ENCODE peak calls at places on chromosomes 5 and 9, in four cellular contexts. S, V, Y and W are unnamed samples.

GRCh38 chr5:1424716-1425115 is 20.5 kb downstream of the SLC6A3 start:
- DNase-seq in S (no peak), V (no peak), Y (no peak), W (no peak)

GRCh38 chr9:124242331-124243194 is 15.2 kb upstream of the NEK6 start:
- DNase-seq in S (no peak), V (no peak), Y (no peak), W (no peak)

GRCh38 chr5:155299342-155300006 is 285.9 kb downstream of the KIF4B start:
- DNase-seq in S (no peak), V (no peak), Y (no peak), W (peak; percentile 26)

GRCh38 chr5:74659172-74659571 is 18.6 kb upstream of the ENC1 start:
- DNase-seq in S (no peak), V (no peak), Y (no peak), W (no peak)

GRCh38 chr9:138051586-138052321 is 174.2 kb downstream of the CACNA1B start:
- DNase-seq in S (peak; percentile 5), V (no peak), Y (no peak), W (no peak)

GRCh38 chr5:81207009-81207408 is 26.1 kb upstream of the CKMT2 start:
- DNase-seq in S (no peak), V (no peak), Y (no peak), W (no peak)

GRCh38 chr5:34587355-34588241 is 68.5 kb upstream of the RAI14 start:
- DNase-seq in S (no peak), V (no peak), Y (peak; percentile 62), W (no peak)

GRCh38 chr5:101897914-101898313 is 398.2 kb downstream of the SLCO4C1 start:
- DNase-seq in S (no peak), V (no peak), Y (no peak), W (no peak)

GRCh38 chr5:174093132-174093531 is 47.6 kb downstream of the NSG2 start:
- DNase-seq in S (no peak), V (no peak), Y (no peak), W (no peak)

GRCh38 chr5:176603091-176603490 is 6.9 kb downstream of the GPRIN1 start:
- DNase-seq in S (no peak), V (no peak), Y (no peak), W (no peak)

GRCh38 chr5:151003503-151003860 is 16.9 kb upstream of the GPX3 start:
- DNase-seq in S (no peak), V (no peak), Y (no peak), W (no peak)

GRCh38 chr5:76766746-76767145 is 50.8 kb downstream of the F2R start:
- DNase-seq in S (no peak), V (no peak), Y (peak; percentile 60), W (no peak)

GRCh38 chr9:122781671-122782070 is 7.1 kb upstream of the OR5C1 start:
- DNase-seq in S (no peak), V (no peak), Y (no peak), W (no peak)

GRCh38 chr5:151202381-151203139 is 21.3 kb downstream of the CCDC69 start:
- DNase-seq in S (no peak), V (no peak), Y (peak; percentile 62), W (peak; percentile 28)

GRCh38 chr5:15020731-15021130 is 149.2 kb upstream of the ANKH start:
- DNase-seq in S (no peak), V (no peak), Y (peak; percentile 54), W (no peak)

GRCh38 chr5:174317261-174317894 is 271.9 kb downstream of the NSG2 start:
- DNase-seq in S (no peak), V (no peak), Y (peak; percentile 31), W (no peak)

GRCh38 chr5:119220576-119221197 is 135.1 kb upstream of the TNFAIP8 start:
- DNase-seq in S (no peak), V (no peak), Y (no peak), W (no peak)

GRCh38 chr5:139783436-139783955 is 12.1 kb upstream of the PSD2 start:
- DNase-seq in S (no peak), V (no peak), Y (no peak), W (no peak)

GRCh38 chr5:149181702-149182101 is 40.4 kb downstream of the ABLIM3 start:
- DNase-seq in S (no peak), V (no peak), Y (no peak), W (no peak)
- H3K9me3 ChIP-seq in S (no peaks in the 10 kb centered on the region), V (no peaks in the 10 kb centered on the region), Y (no peaks in the 10 kb centered on the region), W (no peaks in the 10 kb centered on the region)

DNA sequence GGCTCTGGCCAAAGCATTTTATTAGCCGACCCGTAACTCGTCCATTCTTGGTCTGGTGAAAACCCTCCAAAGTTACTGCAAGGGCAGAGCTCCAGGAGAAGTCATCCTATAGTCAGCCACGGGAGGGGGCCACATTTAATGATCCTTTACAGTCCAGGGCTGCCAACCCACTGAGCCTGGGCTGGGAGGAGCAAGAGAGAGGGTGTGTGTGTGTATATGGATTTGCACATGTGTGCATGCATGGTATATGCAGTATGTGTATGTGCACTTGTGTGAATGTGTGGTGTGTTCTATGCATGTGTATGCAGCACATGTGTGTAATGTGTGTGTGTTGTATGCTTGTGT is 4.2 kb upstream of the RASGEF1C start:
- DNase-seq in S (no peak), V (no peak), Y (no peak), W (no peak)
- H3K9me3 ChIP-seq in S (peaks cover 38% of the 10 kb centered on the region), V (no peaks in the 10 kb centered on the region), Y (peaks cover 18% of the 10 kb centered on the region), W (peaks cover 11% of the 10 kb centered on the region)

DNA sequence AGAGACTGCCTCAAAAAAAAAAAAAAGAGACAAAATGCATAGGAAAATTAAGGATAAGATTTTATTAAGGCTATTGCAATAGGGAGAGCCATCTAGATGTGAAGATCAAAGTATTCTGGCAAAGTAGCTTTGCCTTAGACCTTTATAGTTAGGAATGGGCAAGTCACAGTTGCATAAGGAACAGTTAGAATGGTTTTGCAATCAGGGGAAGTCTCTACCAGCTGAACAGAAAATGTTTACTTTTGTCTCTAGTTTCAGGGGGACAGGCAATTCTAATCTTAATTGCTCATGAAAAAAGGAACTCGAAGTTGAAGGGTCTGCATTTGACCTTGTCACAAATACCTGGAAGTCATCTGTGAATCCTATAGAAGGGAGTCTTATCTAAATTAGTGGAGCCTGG is 13.1 kb upstream of the ATP6V1G1 start:
- DNase-seq in S (no peak), V (no peak), Y (no peak), W (no peak)
- H3K9me3 ChIP-seq in S (no peaks in the 10 kb centered on the region), V (no peaks in the 10 kb centered on the region), Y (no peaks in the 10 kb centered on the region), W (no peaks in the 10 kb centered on the region)

GRCh38 chr5:131303537-131303936 is 39.7 kb downstream of the CDC42SE2 start:
- DNase-seq in S (no peak), V (no peak), Y (peak; percentile 63), W (no peak)
- H3K9me3 ChIP-seq in S (no peaks in the 10 kb centered on the region), V (no peaks in the 10 kb centered on the region), Y (no peaks in the 10 kb centered on the region), W (no peaks in the 10 kb centered on the region)

GRCh38 chr5:140857987-140858240 is 2.2 kb downstream of the PCDHA10 start:
- DNase-seq in S (no peak), V (no peak), Y (no peak), W (peak; percentile 77)
- H3K9me3 ChIP-seq in S (peaks cover 45% of the 10 kb centered on the region), V (no peaks in the 10 kb centered on the region), Y (peaks cover 34% of the 10 kb centered on the region), W (no peaks in the 10 kb centered on the region)

GRCh38 chr5:56309262-56309826 is 76.2 kb upstream of the ANKRD55 start:
- DNase-seq in S (no peak), V (no peak), Y (peak; percentile 60), W (no peak)
- H3K9me3 ChIP-seq in S (no peaks in the 10 kb centered on the region), V (no peaks in the 10 kb centered on the region), Y (peaks cover 5% of the 10 kb centered on the region), W (no peaks in the 10 kb centered on the region)